ENCODE peak calls at places on chromosomes 13 and 19, in ten cellular contexts. U, V, N, Q, Z, X, Y, R, K and S are unnamed samples.

GRCh38 chr19:50777830-50778303 is 7.6 kb downstream of the GPR32 start:
- DNase-seq in U (no peak), V (no peak), R (peak; percentile 81), Z (no peak), Y (no peak), Q (peak; percentile 14), X (no peak), K (no peak), N (no peak), S (no peak)

GRCh38 chr19:34345934-34346333 is 19.1 kb upstream of the GPI start:
- DNase-seq in Y (no peak), R (peak; percentile 89), Z (peak; percentile 37), U (peak; percentile 58), X (peak; percentile 52), N (no peak), Q (peak; percentile 90), K (no peak), V (no peak), S (peak; percentile 61)

GRCh38 chr13:52767949-52768516 is 28.4 kb upstream of the CNMD start:
- DNase-seq in Z (no peak), K (no peak), Q (no peak), U (no peak), R (no peak), V (no peak), N (no peak), X (no peak), Y (no peak), S (no peak)

GRCh38 chr13:114179087-114179658 is at the start of gene CFAP97D2:
- DNase-seq in R (peak; percentile 46), X (no peak), Z (no peak), Q (no peak), Y (no peak), K (no peak), N (no peak), U (no peak), V (no peak), S (no peak)

GRCh38 chr13:26977541-26977940 is 194.1 kb downstream of the USP12 start:
- DNase-seq in N (no peak), K (no peak), V (no peak), Q (no peak), Z (no peak), X (no peak), R (no peak), U (no peak), Y (no peak), S (no peak)

GRCh38 chr19:10404888-10405808 is 1.8 kb upstream of the CDC37 start:
- DNase-seq in N (no peak), X (no peak), V (no peak), Z (no peak), Y (no peak), Q (peak; percentile 25), U (no peak), R (no peak), K (no peak), S (no peak)

GRCh38 chr13:79593611-79594275 is 112.8 kb downstream of the NDFIP2 start:
- DNase-seq in X (no peak), Z (no peak), N (no peak), K (no peak), U (no peak), R (peak; percentile 9), Y (peak; percentile 35), V (no peak), Q (peak; percentile 49), S (no peak)

GRCh38 chr13:113843063-113843654 is 20.7 kb downstream of the GAS6 start:
- DNase-seq in V (no peak), X (no peak), R (no peak), Q (no peak), N (peak; percentile 17), Z (no peak), K (no peak), U (no peak), Y (no peak), S (no peak)

GRCh38 chr19:5738423-5738822 is 18.0 kb downstream of the CATSPERD start:
- DNase-seq in U (no peak), N (no peak), K (no peak), Y (no peak), Q (no peak), Z (no peak), V (no peak), X (no peak), R (no peak), S (no peak)

GRCh38 chr19:6590458-6591319 is at the start of gene CD70:
- DNase-seq in Q (no peak), N (no peak), X (no peak), Y (no peak), V (no peak), U (no peak), Z (peak; percentile 7), R (peak; percentile 77), K (no peak), S (no peak)